ENCODE peak calls at places on chromosomes 7 and 10, in eight cellular contexts. E is cortex of kidney; N is NCI-H82; Z is lower leg skin; Q is non-pigmented ciliary epithelial cell; F is lung; S is B cell; D is stimulated activated CD4-positive, alpha-beta T cell treated with anti-CD3 and anti-CD28 coated beads, Interleukin-12 subunit alpha, Interleukin-12 subunit beta, amount 100 ng/mL, for 24 hours. A is an unnamed sample.

GRCh38 chr7:159211540-159212182 is 67.0 kb upstream of the VIPR2 start:
- DNase-seq in E (no peak), N (no peak), Z (peak), Q (no peak), F (no peak), S (no peak), D (no peak), A (no peak)

GRCh38 chr10:75407296-75407715 is 5.7 kb upstream of the ZNF503 start:
- DNase-seq in E (no peak), N (no peak), Z (no peak), Q (no peak), F (peak), S (no peak), D (no peak), A (no peak)

GRCh38 chr7:64747802-64748201 is 46.4 kb upstream of the ZNF138 start:
- DNase-seq in E (no peak), N (no peak), Z (no peak), Q (no peak), F (no peak), S (no peak), D (no peak), A (no peak)

GRCh38 chr10:16699435-16699834 is 117.8 kb downstream of the RSU1 start:
- DNase-seq in E (no peak), N (peak), Z (no peak), Q (no peak), F (no peak), S (no peak), D (no peak), A (peak)

GRCh38 chr7:28729685-28730084 is 228.4 kb downstream of the TRIL start:
- DNase-seq in E (no peak), N (no peak), Z (no peak), Q (no peak), F (no peak), S (no peak), D (no peak), A (peak)

GRCh38 chr10:110206988-110207804 is at the start of gene MXI1:
- DNase-seq in E (no peak), N (peak), Z (peak), Q (no peak), F (peak), S (peak), D (no peak), A (peak)

GRCh38 chr7:30276203-30276900 is 8.0 kb upstream of the ZNRF2 start:
- DNase-seq in E (no peak), N (peak), Z (no peak), Q (peak), F (no peak), S (peak), D (no peak), A (peak)

GRCh38 chr7:111212857-111213523 is 122.1 kb downstream of the LRRN3 start:
- DNase-seq in E (no peak), N (no peak), Z (no peak), Q (no peak), F (no peak), S (peak), D (no peak), A (no peak)

GRCh38 chr7:25624837-25625236 is 396.6 kb upstream of the NPVF start:
- DNase-seq in E (no peak), N (no peak), Z (no peak), Q (no peak), F (no peak), S (no peak), D (no peak), A (no peak)

GRCh38 chr10:78714225-78714624 is 354.5 kb upstream of the ZMIZ1 start:
- DNase-seq in E (no peak), N (no peak), Z (no peak), Q (no peak), F (no peak), S (no peak), D (no peak), A (no peak)

GRCh38 chr7:157538735-157539134 is 201.9 kb downstream of the DNAJB6 start:
- DNase-seq in E (no peak), N (no peak), Z (no peak), Q (no peak), F (no peak), S (no peak), D (no peak), A (no peak)

GRCh38 chr7:132878228-132878919 is 203.5 kb downstream of the CHCHD3 start:
- DNase-seq in E (no peak), N (no peak), Z (no peak), Q (no peak), F (no peak), S (no peak), D (no peak), A (peak)

GRCh38 chr7:128874140-128875031 is 11.7 kb downstream of the ATP6V1F start:
- DNase-seq in E (no peak), N (no peak), Z (no peak), Q (no peak), F (no peak), S (no peak), D (no peak), A (peak)

GRCh38 chr10:71081229-71081560 is 131.2 kb upstream of the UNC5B start:
- DNase-seq in E (no peak), N (no peak), Z (peak), Q (no peak), F (peak), S (no peak), D (no peak), A (no peak)

GRCh38 chr10:60414111-60414510 is 24.4 kb upstream of the ANK3 start:
- DNase-seq in E (no peak), N (no peak), Z (no peak), Q (no peak), F (no peak), S (no peak), D (no peak), A (no peak)

GRCh38 chr10:31197886-31198285 is 121.1 kb upstream of the ZEB1 start:
- DNase-seq in E (no peak), N (no peak), Z (no peak), Q (no peak), F (no peak), S (no peak), D (no peak), A (no peak)

GRCh38 chr7:134903073-134903790 is 83.1 kb upstream of the AGBL3 start:
- DNase-seq in E (no peak), N (no peak), Z (no peak), Q (no peak), F (no peak), S (no peak), D (no peak), A (no peak)

GRCh38 chr10:62562101-62562500 is 187.9 kb downstream of the ZNF365 start:
- DNase-seq in E (no peak), N (no peak), Z (no peak), Q (no peak), F (no peak), S (no peak), D (no peak), A (no peak)

GRCh38 chr7:142556745-142557144 is 192.5 kb upstream of the PRSS1 start:
- DNase-seq in E (no peak), N (no peak), Z (peak), Q (peak), F (peak), S (no peak), D (no peak), A (no peak)

GRCh38 chr10:14601872-14602725 is 172.6 kb downstream of the FAM107B start:
- DNase-seq in E (no peak), N (no peak), Z (peak), Q (peak), F (peak), S (peak), D (no peak), A (no peak)

GRCh38 chr10:785539-786214 is 96.2 kb upstream of the DIP2C start:
- DNase-seq in E (no peak), N (no peak), Z (peak), Q (no peak), F (peak), S (no peak), D (no peak), A (no peak)

GRCh38 chr7:95470452-95470851 is 15.3 kb upstream of the ASB4 start:
- DNase-seq in E (no peak), N (peak), Z (no peak), Q (no peak), F (peak), S (peak), D (no peak), A (peak)

GRCh38 chr10:44510716-44511115 is 125.8 kb upstream of the CXCL12 start:
- DNase-seq in E (no peak), N (no peak), Z (no peak), Q (no peak), F (no peak), S (no peak), D (no peak), A (no peak)

GRCh38 chr7:20217193-20217948 is at the start of gene MACC1:
- DNase-seq in E (no peak), N (no peak), Z (no peak), Q (no peak), F (peak), S (peak), D (no peak), A (peak)

GRCh38 chr7:148332191-148332590 is 258.4 kb upstream of the C7orf33 start:
- DNase-seq in E (no peak), N (no peak), Z (no peak), Q (no peak), F (no peak), S (no peak), D (no peak), A (no peak)